ENCODE peak calls at places on chromosomes 16 and 17, in six cellular contexts. I is mammary epithelial cell, D is psoas muscle, H is uterus, B is GM23338, L is HFF-Myc. J is an unnamed sample.
A peak's percentile ranks its signal among the peaks of the same experiment; 100 is the strongest.

GRCh38 chr17:50219345-50219744 is 17.9 kb upstream of the COL1A1 start:
- DNase-seq in H (peak; percentile 42), D (no peak), I (peak; percentile 86), B (no peak), L (no peak), J (no peak)

GRCh38 chr17:4974064-4974670 is 6.5 kb upstream of the SPAG7 start:
- DNase-seq in D (peak; percentile 89), L (no peak), H (no peak), B (no peak), I (no peak), J (no peak)

GRCh38 chr17:58144801-58145200 is 3.4 kb upstream of the OR4D1 start:
- DNase-seq in L (no peak), B (no peak), D (no peak), H (no peak), I (no peak), J (no peak)

GRCh38 chr16:75256871-75257343 is 5.5 kb upstream of the BCAR1 start:
- DNase-seq in B (no peak), H (peak; percentile 62), D (peak; percentile 59), I (no peak), L (no peak), J (no peak)

GRCh38 chr16:53211253-53211652 is 156.5 kb downstream of the CHD9 start:
- DNase-seq in H (no peak), B (no peak), L (no peak), I (no peak), D (no peak), J (no peak)

GRCh38 chr17:10226930-10227695 is 28.7 kb upstream of the GAS7 start:
- DNase-seq in L (no peak), B (peak; percentile 82), D (peak; percentile 52), H (peak; percentile 24), I (no peak), J (peak; percentile 62)

GRCh38 chr17:4738136-4739121 is 1.2 kb upstream of the ZMYND15 start:
- DNase-seq in L (no peak), H (no peak), D (no peak), I (peak; percentile 88), B (peak; percentile 48), J (no peak)

GRCh38 chr17:29874931-29875596 is 55.0 kb downstream of the SSH2 start:
- DNase-seq in D (no peak), L (no peak), B (no peak), H (no peak), I (no peak), J (no peak)

GRCh38 chr17:27805520-27806146 is 5.3 kb upstream of the NOS2 start:
- DNase-seq in L (peak; percentile 78), H (peak; percentile 72), D (peak; percentile 78), I (peak; percentile 75), B (peak; percentile 94), J (peak; percentile 56)

GRCh38 chr16:16009396-16009795 is 60.0 kb downstream of the ABCC1 start:
- DNase-seq in I (no peak), L (no peak), D (peak; percentile 87), H (no peak), B (no peak), J (no peak)

GRCh38 chr16:67431077-67431804 is at the start of gene HSD11B2:
- DNase-seq in H (peak; percentile 52), B (peak; percentile 83), D (peak; percentile 82), I (peak; percentile 59), L (no peak), J (no peak)

GRCh38 chr17:17836818-17837379 is at the start of gene SREBF1:
- DNase-seq in B (peak; percentile 95), H (no peak), L (no peak), I (no peak), D (peak; percentile 76), J (no peak)

DNA sequence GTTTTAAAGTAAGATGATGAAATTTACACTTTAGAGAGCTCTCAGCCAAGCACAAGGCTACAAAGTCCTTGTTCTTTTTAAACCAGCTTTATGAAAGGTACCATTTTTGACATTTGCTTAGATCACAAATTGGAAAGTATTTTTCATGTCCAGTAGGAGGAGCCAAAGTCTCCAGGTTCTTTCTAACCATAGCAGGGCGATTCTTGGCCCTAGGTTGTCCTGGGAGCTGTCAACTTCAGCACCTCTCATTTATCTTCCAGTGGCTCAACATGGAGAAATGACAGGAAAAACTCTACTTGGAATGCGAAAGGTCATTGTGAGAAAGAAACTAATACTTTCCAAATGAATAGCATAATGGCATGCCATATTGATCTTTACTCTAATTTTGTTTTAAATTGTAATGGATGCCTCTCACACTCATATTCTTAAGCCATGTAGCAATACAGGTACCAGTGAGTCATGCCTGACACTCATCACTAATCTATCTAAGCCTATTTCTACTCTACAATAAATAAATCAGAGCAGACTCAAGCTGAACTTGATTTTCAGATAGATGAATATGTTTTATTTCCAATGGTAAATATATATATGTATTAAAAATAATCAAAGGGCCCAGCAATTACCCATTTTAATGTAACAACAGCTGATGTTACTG is 919.1 kb upstream of the EEF2KMT start:
- DNase-seq in L (no peak), H (no peak), I (peak; percentile 14), D (no peak), B (peak; percentile 82), J (no peak)
- TF ChIP-seq CTCF in L (no peak), H (no peak), I (no peak), D (no peak), B (peak; percentile 60), J (no peak)

DNA sequence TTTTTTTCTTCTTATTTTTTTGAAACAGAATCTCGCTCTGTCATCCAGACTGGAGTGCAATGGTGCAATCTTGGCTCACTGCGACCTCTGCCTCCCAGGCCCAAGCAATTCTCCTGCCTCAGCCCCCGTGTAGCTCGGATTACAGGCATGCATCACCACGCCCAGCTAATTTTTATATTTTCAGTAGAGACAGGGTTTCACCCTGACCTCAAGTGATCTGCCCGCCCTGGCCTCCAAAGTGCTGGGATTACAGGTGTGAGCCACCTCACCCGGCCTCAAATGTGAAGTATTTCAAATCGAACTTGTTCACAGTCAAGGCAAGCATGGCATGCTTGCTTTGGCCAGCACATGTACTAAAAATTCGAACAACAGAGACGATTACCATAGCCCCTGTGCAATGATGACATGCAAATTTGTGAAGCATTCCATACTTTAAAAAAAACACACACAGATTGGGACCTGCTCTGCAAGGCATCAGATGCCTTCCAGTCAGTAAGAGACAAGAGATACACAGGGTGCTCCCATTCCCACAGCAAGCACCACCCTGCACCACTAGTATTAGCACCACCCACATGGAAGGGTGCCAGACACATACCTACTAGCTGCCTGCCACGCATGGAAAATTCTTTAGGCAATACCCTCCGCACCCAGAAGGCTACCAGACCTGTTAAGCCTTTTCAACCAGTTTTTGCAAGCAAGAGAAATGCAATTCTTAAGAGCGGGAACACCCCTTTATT is 47.2 kb downstream of the ANKRD11 start:
- DNase-seq in B (no peak), I (peak; percentile 88), L (no peak), H (peak; percentile 43), D (peak; percentile 76), J (no peak)
- TF ChIP-seq CTCF in B (no peak), I (peak; percentile 25), L (no peak), H (no peak), D (no peak), J (no peak)

GRCh38 chr16:71648921-71649320 is 22.9 kb downstream of the MARVELD3 start:
- DNase-seq in B (peak; percentile 69), H (no peak), L (no peak), D (no peak), I (no peak), J (no peak)
- TF ChIP-seq CTCF in B (peak; percentile 69), H (no peak), L (peak; percentile 58), D (no peak), I (peak; percentile 32), J (no peak)

DNA sequence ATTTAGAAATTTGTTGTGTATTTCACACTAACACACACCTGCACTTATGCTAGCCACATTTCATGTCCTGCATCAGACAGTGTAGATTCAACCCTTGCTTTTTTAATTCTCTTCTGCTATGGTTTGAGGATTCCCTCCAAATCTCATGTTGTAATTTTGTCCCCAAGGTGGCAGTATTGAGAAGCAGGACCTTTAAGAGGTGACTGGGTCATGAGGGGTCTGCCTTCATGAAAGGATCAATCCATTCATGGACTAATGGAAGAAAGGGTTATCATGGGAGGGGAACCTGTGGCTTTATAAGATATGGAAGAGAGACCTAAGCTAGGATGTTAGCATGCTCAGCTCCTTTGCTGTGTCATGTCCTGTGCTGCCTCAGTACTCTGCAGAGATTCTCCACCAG is 1032.2 kb downstream of the CDH11 start:
- DNase-seq in L (peak; percentile 2), H (no peak), D (no peak), I (peak; percentile 7), B (peak; percentile 81), J (no peak)
- TF ChIP-seq CTCF in L (peak; percentile 59), H (no peak), D (peak; percentile 40), I (peak; percentile 19), B (peak; percentile 79), J (no peak)

GRCh38 chr16:56316545-56316944 is 108.8 kb downstream of the AMFR start:
- DNase-seq in H (no peak), I (no peak), B (no peak), L (no peak), D (no peak), J (no peak)
- TF ChIP-seq CTCF in H (no peak), I (no peak), B (peak; percentile 51), L (no peak), D (no peak), J (no peak)